ENCODE peak calls at places on chromosomes 2 and 18, in nine cellular contexts. V is fibroblast of pulmonary artery, W is body of pancreas, U is brain microvascular endothelial cell, L is choroid plexus epithelial cell, C is ovary, Y is left lung, A is OCI-LY7, R is heart right ventricle. Z is an unnamed sample.

GRCh38 chr18:79062806-79063205 is 6.4 kb upstream of the ATP9B start:
- DNase-seq in V (no peak), W (no peak), U (no peak), L (no peak), C (no peak), Y (no peak), A (no peak), R (no peak), Z (no peak)

GRCh38 chr2:158598856-158599517 is 142.2 kb downstream of the PKP4 start:
- DNase-seq in V (no peak), W (no peak), U (no peak), L (peak; percentile 41), C (no peak), Y (no peak), A (no peak), R (no peak), Z (no peak)

GRCh38 chr2:139626128-139626527 is 845.9 kb upstream of the NXPH2 start:
- DNase-seq in V (no peak), W (no peak), U (no peak), L (no peak), C (no peak), Y (no peak), A (no peak), R (no peak), Z (no peak)

GRCh38 chr2:220279372-220279771 is 651.9 kb downstream of the SLC4A3 start:
- DNase-seq in V (peak; percentile 71), W (no peak), U (peak; percentile 81), L (peak; percentile 61), C (no peak), Y (no peak), A (no peak), R (no peak), Z (no peak)

GRCh38 chr2:85134255-85135065 is 1.3 kb downstream of the TCF7L1 start:
- DNase-seq in V (peak; percentile 60), W (peak; percentile 17), U (no peak), L (peak; percentile 65), C (peak; percentile 77), Y (peak; percentile 84), A (no peak), R (peak; percentile 39), Z (no peak)

GRCh38 chr18:9421096-9421495 is 54.2 kb upstream of the RALBP1 start:
- DNase-seq in V (no peak), W (no peak), U (no peak), L (no peak), C (no peak), Y (no peak), A (no peak), R (no peak), Z (no peak)

GRCh38 chr2:235768606-235769005 is 274.8 kb downstream of the AGAP1 start:
- DNase-seq in V (no peak), W (no peak), U (no peak), L (no peak), C (no peak), Y (no peak), A (no peak), R (no peak), Z (no peak)

GRCh38 chr2:85911836-85912692 is 23.3 kb upstream of the ST3GAL5 start:
- DNase-seq in V (peak; percentile 86), W (no peak), U (peak; percentile 61), L (peak; percentile 45), C (no peak), Y (no peak), A (no peak), R (no peak), Z (no peak)

GRCh38 chr18:36752929-36753865 is 75.6 kb downstream of the TPGS2 start:
- DNase-seq in V (peak; percentile 50), W (no peak), U (no peak), L (peak; percentile 16), C (no peak), Y (no peak), A (no peak), R (no peak), Z (no peak)

GRCh38 chr18:54149078-54149697 is 75.3 kb downstream of the MBD2 start:
- DNase-seq in V (peak; percentile 92), W (no peak), U (peak; percentile 96), L (peak; percentile 95), C (no peak), Y (no peak), A (no peak), R (no peak), Z (peak; percentile 47)

GRCh38 chr2:50720695-50721314 is 311.1 kb downstream of the NRXN1 start:
- DNase-seq in V (no peak), W (no peak), U (peak; percentile 6), L (peak; percentile 2), C (no peak), Y (no peak), A (no peak), R (no peak), Z (no peak)

GRCh38 chr18:37385846-37386435 is 179.7 kb downstream of the CELF4 start:
- DNase-seq in V (peak; percentile 64), W (no peak), U (no peak), L (peak; percentile 51), C (no peak), Y (no peak), A (peak; percentile 45), R (no peak), Z (no peak)

GRCh38 chr2:96431319-96431718 is 73.8 kb downstream of the NEURL3 start:
- DNase-seq in V (no peak), W (peak; percentile 50), U (no peak), L (no peak), C (no peak), Y (no peak), A (no peak), R (peak; percentile 55), Z (no peak)

GRCh38 chr2:216497808-216498366 is 757 bp upstream of the RPL37A start:
- DNase-seq in V (peak; percentile 20), W (no peak), U (no peak), L (no peak), C (no peak), Y (no peak), A (no peak), R (no peak), Z (no peak)

GRCh38 chr2:26606847-26607190 is 34.3 kb downstream of the CIB4 start:
- DNase-seq in V (no peak), W (peak; percentile 27), U (no peak), L (no peak), C (no peak), Y (no peak), A (no peak), R (no peak), Z (no peak)

DNA sequence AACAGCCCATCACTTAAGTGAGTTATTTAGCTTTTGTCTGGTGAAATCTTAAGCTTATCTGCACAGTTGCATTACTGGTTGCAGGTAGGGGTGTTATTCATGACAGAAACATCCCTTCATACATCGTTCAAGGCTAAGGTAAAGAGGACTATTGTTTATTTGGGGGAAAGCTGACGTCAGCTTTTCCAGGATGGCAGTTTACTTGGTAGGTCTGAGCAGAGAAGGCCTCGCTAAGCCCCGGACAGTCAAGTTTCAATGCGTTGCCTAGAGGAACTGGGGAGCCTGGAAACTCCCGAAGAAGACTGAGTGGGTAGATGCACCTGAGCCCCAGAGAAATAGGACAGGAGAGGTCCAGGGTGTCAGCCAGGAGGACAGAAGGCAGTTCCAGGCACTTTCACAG is 2.2 kb downstream of the RNU4ATAC start:
- DNase-seq in V (no peak), W (no peak), U (no peak), L (no peak), C (no peak), Y (no peak), A (no peak), R (no peak), Z (no peak)
- H3K4me3 ChIP-seq in V (no peak overlapping the region), W (no peak overlapping the region), U (no peak overlapping the region), L (no peak overlapping the region), C (no peak overlapping the region), Y (no peak overlapping the region), A (no peak overlapping the region), R (no peak overlapping the region), Z (no peak overlapping the region)

GRCh38 chr2:173963323-173963816 is 1.8 kb downstream of the SP3 start:
- DNase-seq in V (peak; percentile 83), W (no peak), U (peak; percentile 71), L (peak; percentile 86), C (no peak), Y (no peak), A (peak; percentile 83), R (peak; percentile 29), Z (peak; percentile 59)
- TF ChIP-seq CTCF in V (peak; percentile 43), W (peak; percentile 44), U (peak; percentile 36), L (peak; percentile 46), C (peak; percentile 54), Y (no peak), A (peak; percentile 58), R (peak; percentile 36), Z (peak; percentile 32)

DNA sequence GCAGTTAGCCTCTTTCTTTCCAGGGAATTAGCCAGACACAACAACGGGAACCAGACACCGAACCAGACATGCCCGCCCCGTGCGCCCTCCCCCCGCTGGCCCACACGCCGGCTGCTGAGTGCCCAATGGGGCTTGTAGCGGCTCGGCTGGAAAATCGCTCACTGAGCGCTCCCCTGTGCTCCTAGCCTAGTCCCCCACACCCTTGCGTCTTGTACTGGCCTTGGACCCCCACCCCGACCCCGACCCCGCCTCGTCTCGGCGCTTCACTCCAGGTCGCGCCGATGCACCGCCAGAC is 1.3 kb downstream of the GAD1 start:
- DNase-seq in V (no peak), W (no peak), U (no peak), L (no peak), C (no peak), Y (no peak), A (no peak), R (no peak), Z (no peak)
- H3K4me3 ChIP-seq in V (no peak overlapping the region), W (no peak overlapping the region), U (no peak overlapping the region), L (no peak overlapping the region), C (peak overlapping the region; percentile 36), Y (peak overlapping the region; percentile 44), A (no peak overlapping the region), R (no peak overlapping the region), Z (peak overlapping the region; percentile 23)

DNA sequence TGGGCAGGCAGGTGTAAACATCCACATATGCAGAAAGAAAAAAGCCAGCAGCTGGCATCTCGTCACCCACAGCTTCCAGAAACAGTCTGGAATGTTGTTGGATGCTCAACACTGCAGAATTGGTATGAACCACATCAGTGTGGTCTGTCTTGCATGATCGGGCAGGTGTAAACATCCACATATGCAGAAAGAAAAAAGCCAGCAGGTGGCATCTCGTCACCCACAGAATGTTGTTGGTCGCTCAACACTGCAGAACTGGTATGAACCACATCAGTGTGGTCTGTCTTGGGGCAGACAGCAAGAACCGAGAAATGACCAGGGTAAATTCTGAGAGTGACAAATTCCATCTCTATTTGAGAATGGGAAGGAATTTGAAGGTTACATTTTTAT is 39.6 kb downstream of the DOCK10 start:
- DNase-seq in V (no peak), W (no peak), U (no peak), L (no peak), C (no peak), Y (no peak), A (peak; percentile 91), R (no peak), Z (peak; percentile 49)
- TF ChIP-seq CTCF in V (no peak), W (no peak), U (no peak), L (no peak), C (no peak), Y (no peak), A (peak; percentile 2), R (no peak), Z (peak; percentile 34)